ENCODE peak calls at places on chromosome 7, in eight cellular contexts. One of them, this sample, is unnamed.

GRCh38 chr7:77537595-77538185 is 595 bp downstream of the PTPN12 start:
- DNase-seq in AG10803: peak; percentile 25
- DNase-seq in GM12865: peak; percentile 52
- DNase-seq in stimulated activated CD4-positive, alpha-beta T cell treated with anti-CD3 and anti-CD28 coated beads, Interleukin-4, amount 100 ng/mL, for 48 hours: peak; percentile 17
- DNase-seq in NCI-H1105: peak; percentile 53
- DNase-seq in NCI-H446 treated with DMSO at 0.1 percent for 48 hours: no peak
- DNase-seq in prostate gland: peak; percentile 24
- DNase-seq in RWPE1: peak; percentile 54
- DNase-seq in this sample: no peak

GRCh38 chr7:127654404-127655392 is 2.7 kb downstream of the SND1 start:
- DNase-seq in AG10803: no peak
- DNase-seq in GM12865: peak; percentile 24
- DNase-seq in stimulated activated CD4-positive, alpha-beta T cell treated with anti-CD3 and anti-CD28 coated beads, Interleukin-4, amount 100 ng/mL, for 48 hours: no peak
- DNase-seq in NCI-H1105: no peak
- DNase-seq in NCI-H446 treated with DMSO at 0.1 percent for 48 hours: no peak
- DNase-seq in prostate gland: no peak
- DNase-seq in RWPE1: no peak
- DNase-seq in this sample: no peak

GRCh38 chr7:116952640-116953371 is 495 bp upstream of the ST7 start:
- DNase-seq in AG10803: no peak
- DNase-seq in GM12865: peak; percentile 74
- DNase-seq in stimulated activated CD4-positive, alpha-beta T cell treated with anti-CD3 and anti-CD28 coated beads, Interleukin-4, amount 100 ng/mL, for 48 hours: no peak
- DNase-seq in NCI-H1105: peak; percentile 49
- DNase-seq in NCI-H446 treated with DMSO at 0.1 percent for 48 hours: peak; percentile 29
- DNase-seq in prostate gland: peak; percentile 9
- DNase-seq in RWPE1: peak; percentile 26
- DNase-seq in this sample: peak; percentile 80

GRCh38 chr7:33726582-33726981 is 178.8 kb upstream of the BMPER start:
- DNase-seq in AG10803: no peak
- DNase-seq in GM12865: no peak
- DNase-seq in stimulated activated CD4-positive, alpha-beta T cell treated with anti-CD3 and anti-CD28 coated beads, Interleukin-4, amount 100 ng/mL, for 48 hours: no peak
- DNase-seq in NCI-H1105: no peak
- DNase-seq in NCI-H446 treated with DMSO at 0.1 percent for 48 hours: no peak
- DNase-seq in prostate gland: no peak
- DNase-seq in RWPE1: no peak
- DNase-seq in this sample: no peak

GRCh38 chr7:150876817-150877526 is 24.7 kb downstream of the AOC1 start:
- DNase-seq in AG10803: peak; percentile 74
- DNase-seq in GM12865: peak; percentile 29
- DNase-seq in stimulated activated CD4-positive, alpha-beta T cell treated with anti-CD3 and anti-CD28 coated beads, Interleukin-4, amount 100 ng/mL, for 48 hours: peak; percentile 27
- DNase-seq in NCI-H1105: peak; percentile 85
- DNase-seq in NCI-H446 treated with DMSO at 0.1 percent for 48 hours: peak; percentile 34
- DNase-seq in prostate gland: peak; percentile 32
- DNase-seq in RWPE1: peak; percentile 76
- DNase-seq in this sample: peak; percentile 98

GRCh38 chr7:73526892-73527821 is 5.1 kb upstream of the BAZ1B start:
- DNase-seq in AG10803: no peak
- DNase-seq in GM12865: peak; percentile 60
- DNase-seq in stimulated activated CD4-positive, alpha-beta T cell treated with anti-CD3 and anti-CD28 coated beads, Interleukin-4, amount 100 ng/mL, for 48 hours: no peak
- DNase-seq in NCI-H1105: no peak
- DNase-seq in NCI-H446 treated with DMSO at 0.1 percent for 48 hours: no peak
- DNase-seq in prostate gland: no peak
- DNase-seq in RWPE1: no peak
- DNase-seq in this sample: peak; percentile 16

GRCh38 chr7:22660732-22661131 is 66.3 kb upstream of the IL6 start:
- DNase-seq in AG10803: no peak
- DNase-seq in GM12865: peak; percentile 63
- DNase-seq in stimulated activated CD4-positive, alpha-beta T cell treated with anti-CD3 and anti-CD28 coated beads, Interleukin-4, amount 100 ng/mL, for 48 hours: no peak
- DNase-seq in NCI-H1105: no peak
- DNase-seq in NCI-H446 treated with DMSO at 0.1 percent for 48 hours: no peak
- DNase-seq in prostate gland: no peak
- DNase-seq in RWPE1: no peak
- DNase-seq in this sample: peak; percentile 17

GRCh38 chr7:34759477-34760125 is 101.6 kb downstream of the NPSR1 start:
- DNase-seq in AG10803: peak; percentile 46
- DNase-seq in GM12865: peak; percentile 37
- DNase-seq in stimulated activated CD4-positive, alpha-beta T cell treated with anti-CD3 and anti-CD28 coated beads, Interleukin-4, amount 100 ng/mL, for 48 hours: no peak
- DNase-seq in NCI-H1105: no peak
- DNase-seq in NCI-H446 treated with DMSO at 0.1 percent for 48 hours: peak; percentile 57
- DNase-seq in prostate gland: no peak
- DNase-seq in RWPE1: peak; percentile 47
- DNase-seq in this sample: peak; percentile 69

GRCh38 chr7:124550036-124550435 is 215.6 kb downstream of the GPR37 start:
- DNase-seq in AG10803: peak; percentile 18
- DNase-seq in GM12865: no peak
- DNase-seq in stimulated activated CD4-positive, alpha-beta T cell treated with anti-CD3 and anti-CD28 coated beads, Interleukin-4, amount 100 ng/mL, for 48 hours: no peak
- DNase-seq in NCI-H1105: no peak
- DNase-seq in NCI-H446 treated with DMSO at 0.1 percent for 48 hours: no peak
- DNase-seq in prostate gland: no peak
- DNase-seq in RWPE1: no peak
- DNase-seq in this sample: no peak

GRCh38 chr7:114645451-114645850 is 230.8 kb downstream of the FOXP2 start:
- DNase-seq in AG10803: no peak
- DNase-seq in GM12865: no peak
- DNase-seq in stimulated activated CD4-positive, alpha-beta T cell treated with anti-CD3 and anti-CD28 coated beads, Interleukin-4, amount 100 ng/mL, for 48 hours: no peak
- DNase-seq in NCI-H1105: peak; percentile 84
- DNase-seq in NCI-H446 treated with DMSO at 0.1 percent for 48 hours: peak; percentile 91
- DNase-seq in prostate gland: no peak
- DNase-seq in RWPE1: no peak
- DNase-seq in this sample: no peak

GRCh38 chr7:149822353-149822943 is 15.7 kb upstream of the ZNF862 start:
- DNase-seq in AG10803: no peak
- DNase-seq in GM12865: no peak
- DNase-seq in stimulated activated CD4-positive, alpha-beta T cell treated with anti-CD3 and anti-CD28 coated beads, Interleukin-4, amount 100 ng/mL, for 48 hours: no peak
- DNase-seq in NCI-H1105: no peak
- DNase-seq in NCI-H446 treated with DMSO at 0.1 percent for 48 hours: no peak
- DNase-seq in prostate gland: no peak
- DNase-seq in RWPE1: no peak
- DNase-seq in this sample: no peak

GRCh38 chr7:14389052-14389988 is 399.9 kb upstream of the ETV1 start:
- DNase-seq in AG10803: no peak
- DNase-seq in GM12865: no peak
- DNase-seq in stimulated activated CD4-positive, alpha-beta T cell treated with anti-CD3 and anti-CD28 coated beads, Interleukin-4, amount 100 ng/mL, for 48 hours: no peak
- DNase-seq in NCI-H1105: peak; percentile 80
- DNase-seq in NCI-H446 treated with DMSO at 0.1 percent for 48 hours: peak; percentile 61
- DNase-seq in prostate gland: no peak
- DNase-seq in RWPE1: no peak
- DNase-seq in this sample: no peak

GRCh38 chr7:51187941-51188340 is 128.7 kb downstream of the COBL start:
- DNase-seq in AG10803: no peak
- DNase-seq in GM12865: peak; percentile 9
- DNase-seq in stimulated activated CD4-positive, alpha-beta T cell treated with anti-CD3 and anti-CD28 coated beads, Interleukin-4, amount 100 ng/mL, for 48 hours: no peak
- DNase-seq in NCI-H1105: no peak
- DNase-seq in NCI-H446 treated with DMSO at 0.1 percent for 48 hours: no peak
- DNase-seq in prostate gland: no peak
- DNase-seq in RWPE1: no peak
- DNase-seq in this sample: peak; percentile 45

This sample was measured in HT-29.